ENCODE peak calls at places on chromosome 10, in five cellular contexts. F is ovary, Z is GM20000, P is uterus, G is esophagus muscularis mucosa. W is an unnamed sample.

GRCh38 chr10:48523820-48524758 is 80.8 kb downstream of the ARHGAP22 start:
- DNase-seq in Z (peak), G (no peak), F (peak), P (no peak), W (no peak)

GRCh38 chr10:119103687-119104652 is at the start of gene DENND10:
- DNase-seq in Z (peak), F (peak), P (peak), G (peak), W (no peak)

GRCh38 chr10:29540016-29540415 is 94.8 kb downstream of the SVIL start:
- DNase-seq in P (no peak), F (no peak), Z (no peak), G (no peak), W (no peak)

GRCh38 chr10:131621784-131622624 is 278.8 kb upstream of the PPP2R2D start:
- DNase-seq in G (peak), Z (no peak), P (no peak), F (no peak), W (no peak)

GRCh38 chr10:128178319-128178937 is 52.2 kb upstream of the MKI67 start:
- DNase-seq in Z (peak), P (no peak), F (no peak), G (no peak), W (no peak)

GRCh38 chr10:30384791-30385201 is 35.7 kb upstream of the MTPAP start:
- DNase-seq in P (no peak), F (no peak), G (no peak), Z (peak), W (no peak)

GRCh38 chr10:7626283-7626682 is 40.5 kb downstream of the ITIH5 start:
- DNase-seq in Z (no peak), P (peak), G (no peak), F (no peak), W (no peak)

GRCh38 chr10:24882047-24882698 is 70.2 kb downstream of the PRTFDC1 start:
- DNase-seq in F (no peak), Z (no peak), P (no peak), G (no peak), W (no peak)

GRCh38 chr10:95260397-95260881 is 30.4 kb downstream of the PDLIM1 start:
- DNase-seq in G (peak), Z (no peak), F (no peak), P (no peak), W (no peak)

GRCh38 chr10:96319754-96320514 is 15.7 kb downstream of the DNTT start:
- DNase-seq in G (no peak), P (no peak), Z (no peak), F (no peak), W (no peak)

GRCh38 chr10:96324447-96324846 is 20.2 kb downstream of the DNTT start:
- DNase-seq in F (no peak), Z (no peak), G (no peak), P (no peak), W (no peak)

GRCh38 chr10:96325719-96326373 is 21.6 kb downstream of the DNTT start:
- DNase-seq in Z (peak), P (no peak), F (no peak), G (peak), W (no peak)

GRCh38 chr10:96322275-96322674 is 18.0 kb downstream of the DNTT start:
- DNase-seq in F (no peak), P (no peak), Z (no peak), G (no peak), W (no peak)

GRCh38 chr10:96321822-96322221 is 17.6 kb downstream of the DNTT start:
- DNase-seq in F (no peak), G (no peak), P (no peak), Z (no peak), W (no peak)
- TF ChIP-seq CTCF in F (no peak), G (no peak), P (no peak), Z (no peak), W (no peak)

GRCh38 chr10:74207681-74208080 is 56.7 kb downstream of the ADK start:
- DNase-seq in G (no peak), P (no peak), Z (no peak), F (no peak), W (no peak)
- TF ChIP-seq CTCF in G (no peak), P (no peak), Z (no peak), F (no peak), W (no peak)

DNA sequence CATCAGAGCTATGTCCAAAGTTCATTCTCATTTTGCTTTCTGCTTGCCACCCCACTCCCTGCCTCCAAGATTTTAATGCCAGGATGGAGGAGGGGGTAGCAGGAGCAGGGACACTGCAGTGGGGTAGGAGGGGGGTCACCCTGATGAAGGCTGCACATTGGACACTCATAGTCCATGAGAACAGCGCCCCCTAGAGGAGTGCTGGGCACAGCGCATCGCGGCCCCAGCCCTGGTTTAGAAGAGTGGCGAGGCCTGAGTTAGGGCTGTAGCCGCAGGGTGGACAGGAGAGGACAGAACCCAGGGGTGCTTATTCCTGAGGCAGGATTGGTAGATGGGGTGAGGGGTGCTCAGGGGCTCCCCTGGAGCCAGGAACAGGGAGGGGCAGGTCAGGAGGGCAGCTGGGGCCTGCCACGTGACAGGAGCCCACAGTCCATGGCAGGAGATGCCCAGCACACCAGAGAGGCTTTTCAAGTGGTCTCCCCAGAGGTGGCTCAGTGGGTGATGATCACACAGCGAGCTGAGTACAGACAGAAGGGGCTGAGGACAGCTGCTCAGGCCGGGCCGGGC is 71.4 kb downstream of the NEURL1 start:
- DNase-seq in F (no peak), P (no peak), Z (peak), G (no peak), W (no peak)
- TF ChIP-seq CTCF in F (no peak), P (peak), Z (peak), G (peak), W (peak)

GRCh38 chr10:17316488-17317170 is 88.6 kb downstream of the VIM start:
- DNase-seq in G (no peak), F (no peak), P (no peak), Z (peak), W (no peak)
- TF ChIP-seq CTCF in G (no peak), F (no peak), P (no peak), Z (no peak), W (no peak)

DNA sequence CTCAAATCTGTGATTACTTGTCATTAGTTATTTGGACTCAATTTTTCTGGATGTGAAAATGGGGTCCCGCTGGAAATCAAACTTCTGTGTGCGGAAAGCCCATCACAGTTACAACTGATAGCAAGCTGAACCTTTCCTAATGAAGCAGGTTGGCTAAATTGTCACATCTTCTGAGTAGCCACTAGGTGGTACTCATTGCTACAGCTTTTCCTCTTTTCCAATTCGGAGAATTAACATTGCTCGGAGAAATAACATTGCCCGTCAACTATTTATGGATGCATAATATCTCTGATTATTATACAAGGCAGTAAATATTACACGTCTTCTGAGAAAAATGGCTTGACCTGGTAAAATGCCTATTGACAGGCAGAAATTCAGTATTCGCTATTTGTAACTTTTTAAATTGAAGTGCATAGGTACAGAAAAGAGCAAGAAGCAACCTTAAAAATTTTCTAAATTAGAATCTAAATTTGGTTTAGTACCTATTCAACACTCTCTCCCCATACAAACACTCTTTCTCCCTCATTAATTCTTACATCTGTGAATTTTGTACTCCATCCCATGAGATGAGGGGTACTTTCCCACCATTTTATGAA is 17.3 kb upstream of the BLOC1S2 start:
- DNase-seq in P (no peak), G (no peak), F (no peak), Z (peak), W (no peak)
- TF ChIP-seq CTCF in P (peak), G (peak), F (no peak), Z (peak), W (peak)

GRCh38 chr10:73232887-73233286 is 14.2 kb downstream of the DNAJC9 start:
- DNase-seq in P (no peak), F (no peak), G (no peak), Z (no peak), W (no peak)
- TF ChIP-seq CTCF in P (no peak), F (no peak), G (no peak), Z (no peak), W (no peak)

DNA sequence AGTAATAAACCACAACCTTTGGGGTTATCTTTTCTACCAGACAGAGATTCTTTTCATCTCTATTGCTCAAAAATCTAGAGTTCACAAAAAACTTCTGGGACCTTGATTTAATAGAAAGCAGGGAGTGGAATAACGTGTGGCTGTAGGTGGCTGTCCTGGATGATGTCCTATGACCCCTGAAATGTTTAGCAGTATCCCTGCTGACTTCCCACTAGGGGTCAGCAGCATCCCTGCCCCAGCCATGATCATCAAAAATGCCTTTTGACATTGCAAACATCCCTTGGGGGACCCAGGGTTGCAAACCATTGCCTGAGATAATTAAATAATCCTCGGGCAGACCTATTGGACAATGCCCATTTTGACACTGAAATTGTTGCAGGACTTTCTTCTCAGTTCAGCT is 177.1 kb downstream of the USP6NL start:
- DNase-seq in Z (peak), F (no peak), G (no peak), P (no peak), W (no peak)
- TF ChIP-seq CTCF in Z (peak), F (no peak), G (peak), P (no peak), W (peak)

GRCh38 chr10:31820096-31820495 is 108.5 kb downstream of the ARHGAP12 start:
- DNase-seq in G (no peak), Z (no peak), F (no peak), P (no peak), W (no peak)
- TF ChIP-seq CTCF in G (no peak), Z (no peak), F (no peak), P (no peak), W (no peak)

W was measured in AG09319.